ENCODE peak calls at places on chromosomes 11 and 22, in six cellular contexts. H, T, K, D, Z and C are unnamed samples.
A peak's percentile ranks its signal among the peaks of the same experiment; 100 is the strongest.

GRCh38 chr11:48031602-48032001 is 51.2 kb downstream of the PTPRJ start:
- DNase-seq in H (no peak), T (no peak), K (no peak), D (no peak), Z (no peak), C (no peak)

GRCh38 chr22:19062909-19063308 is 59.3 kb downstream of the DGCR2 start:
- DNase-seq in H (no peak), T (no peak), K (no peak), D (no peak), Z (no peak), C (no peak)

GRCh38 chr11:28086569-28086968 is 21.4 kb downstream of the KIF18A start:
- DNase-seq in H (no peak), T (no peak), K (peak; percentile 76), D (no peak), Z (peak; percentile 75), C (no peak)

GRCh38 chr11:106480581-106481185 is 403.2 kb downstream of the AASDHPPT start:
- DNase-seq in H (no peak), T (no peak), K (no peak), D (no peak), Z (peak; percentile 86), C (no peak)

GRCh38 chr11:77047007-77047927 is 13.1 kb downstream of the B3GNT6 start:
- DNase-seq in H (peak; percentile 87), T (peak; percentile 91), K (peak; percentile 90), D (peak; percentile 88), Z (peak; percentile 87), C (peak; percentile 92)

GRCh38 chr11:112024178-112024777 is 930 bp upstream of the DLAT start:
- DNase-seq in H (no peak), T (no peak), K (no peak), D (no peak), Z (no peak), C (no peak)

GRCh38 chr22:48535868-48536690 is 1291.6 kb downstream of the BRD1 start:
- DNase-seq in H (no peak), T (no peak), K (no peak), D (no peak), Z (peak; percentile 11), C (no peak)

GRCh38 chr11:9858822-9859221 is 194.9 kb downstream of the SWAP70 start:
- DNase-seq in H (peak; percentile 24), T (no peak), K (no peak), D (peak; percentile 56), Z (peak; percentile 32), C (no peak)

GRCh38 chr11:83521647-83522596 is 235.8 kb upstream of the CCDC90B start:
- DNase-seq in H (no peak), T (no peak), K (no peak), D (peak; percentile 70), Z (peak; percentile 7), C (peak; percentile 52)

GRCh38 chr22:25110846-25111578 is 88.6 kb upstream of the CRYBB3 start:
- DNase-seq in H (peak; percentile 77), T (peak; percentile 70), K (peak; percentile 93), D (peak; percentile 93), Z (peak; percentile 78), C (peak; percentile 86)

GRCh38 chr11:35515224-35515623 is 10.2 kb downstream of the PAMR1 start:
- DNase-seq in H (no peak), T (no peak), K (peak; percentile 94), D (no peak), Z (peak; percentile 89), C (no peak)

GRCh38 chr11:409008-409599 is 5.7 kb downstream of the SIGIRR start:
- DNase-seq in H (no peak), T (no peak), K (no peak), D (no peak), Z (no peak), C (no peak)

GRCh38 chr11:57427692-57428082 is 766 bp upstream of the SLC43A3 start:
- DNase-seq in H (no peak), T (peak; percentile 85), K (no peak), D (no peak), Z (peak; percentile 74), C (no peak)

GRCh38 chr11:1443737-1444136 is 42.8 kb downstream of the MOB2 start:
- DNase-seq in H (no peak), T (no peak), K (no peak), D (no peak), Z (no peak), C (no peak)

GRCh38 chr11:113952070-113952469 is 22.8 kb upstream of the HTR3A start:
- DNase-seq in H (no peak), T (no peak), K (no peak), D (no peak), Z (no peak), C (no peak)

GRCh38 chr11:64356498-64357411 is 2.2 kb upstream of the RPS6KA4 start:
- DNase-seq in H (peak; percentile 62), T (no peak), K (no peak), D (peak; percentile 97), Z (peak; percentile 22), C (peak; percentile 77)

GRCh38 chr11:110077866-110078325 is 15.3 kb upstream of the ZC3H12C start:
- DNase-seq in H (no peak), T (no peak), K (peak; percentile 82), D (no peak), Z (peak; percentile 71), C (no peak)

GRCh38 chr11:123176785-123177184 is 18.3 kb downstream of the CLMP start:
- DNase-seq in H (no peak), T (no peak), K (no peak), D (no peak), Z (no peak), C (no peak)

GRCh38 chr22:17167486-17167885 is 8.4 kb upstream of the HDHD5 start:
- DNase-seq in H (no peak), T (peak; percentile 74), K (no peak), D (no peak), Z (no peak), C (no peak)

GRCh38 chr11:77114089-77114463 is 11.4 kb downstream of the OMP start:
- DNase-seq in H (no peak), T (no peak), K (no peak), D (no peak), Z (no peak), C (no peak)

GRCh38 chr11:110908401-110909106 is 196.3 kb upstream of the ARHGAP20 start:
- DNase-seq in H (no peak), T (no peak), K (peak; percentile 90), D (no peak), Z (peak; percentile 97), C (no peak)

GRCh38 chr11:22263613-22264012 is 70.7 kb downstream of the ANO5 start:
- DNase-seq in H (no peak), T (no peak), K (no peak), D (no peak), Z (no peak), C (no peak)

GRCh38 chr11:30006876-30007275 is 10.0 kb downstream of the KCNA4 start:
- DNase-seq in H (no peak), T (no peak), K (no peak), D (no peak), Z (no peak), C (no peak)

GRCh38 chr11:18696638-18697225 is 1.8 kb upstream of the TMEM86A start:
- DNase-seq in H (no peak), T (no peak), K (peak; percentile 64), D (no peak), Z (peak; percentile 46), C (no peak)

GRCh38 chr11:84817998-84818397 is 809.1 kb downstream of the DLG2 start:
- DNase-seq in H (no peak), T (no peak), K (peak; percentile 90), D (no peak), Z (peak; percentile 51), C (no peak)

GRCh38 chr11:105911454-105911853 is 110.6 kb downstream of the MSANTD4 start:
- DNase-seq in H (no peak), T (no peak), K (no peak), D (no peak), Z (no peak), C (no peak)

GRCh38 chr11:64334764-64335741 is 5.0 kb upstream of the CCDC88B start:
- DNase-seq in H (peak; percentile 94), T (no peak), K (peak; percentile 99), D (peak; percentile 89), Z (peak; percentile 97), C (peak; percentile 94)

GRCh38 chr11:19812096-19812495 is 99.5 kb downstream of the NAV2 start:
- DNase-seq in H (no peak), T (no peak), K (no peak), D (no peak), Z (no peak), C (no peak)

GRCh38 chr22:35736166-35736565 is 18.5 kb downstream of the APOL5 start:
- DNase-seq in H (no peak), T (no peak), K (no peak), D (no peak), Z (no peak), C (no peak)

GRCh38 chr11:9208726-9209501 is 56.2 kb downstream of the DENND5A start:
- DNase-seq in H (no peak), T (no peak), K (peak; percentile 15), D (no peak), Z (peak; percentile 58), C (no peak)

GRCh38 chr11:17607572-17608570 is 60.8 kb downstream of the OTOG start:
- DNase-seq in H (no peak), T (no peak), K (no peak), D (no peak), Z (no peak), C (no peak)

GRCh38 chr22:50696799-50697561 is 24.4 kb downstream of the SHANK3 start:
- DNase-seq in H (no peak), T (no peak), K (peak; percentile 25), D (peak; percentile 80), Z (no peak), C (no peak)
- TF ChIP-seq CTCF in H (peak; percentile 85), T (peak; percentile 44), K (peak; percentile 72), D (peak; percentile 90), Z (peak; percentile 53), C (no peak)

GRCh38 chr11:66720223-66720898 is 8.7 kb downstream of the SPTBN2 start:
- DNase-seq in H (no peak), T (no peak), K (peak; percentile 82), D (peak; percentile 86), Z (peak; percentile 82), C (peak; percentile 72)
- H3K4me1 ChIP-seq in H (no peaks in the 10 kb centered on the region), T (no peaks in the 10 kb centered on the region), K (no peaks in the 10 kb centered on the region), D (peaks cover 2% of the 10 kb centered on the region), Z (no peaks in the 10 kb centered on the region), C (peaks cover 14% of the 10 kb centered on the region)

GRCh38 chr22:26975381-26975780 is 318.0 kb downstream of the MIAT start:
- DNase-seq in H (no peak), T (no peak), K (peak; percentile 47), D (no peak), Z (peak; percentile 59), C (no peak)
- H3K27me3 ChIP-seq in H (no peaks in the 10 kb centered on the region), T (no peaks in the 10 kb centered on the region), K (peaks cover 12% of the 10 kb centered on the region), D (peaks cover 31% of the 10 kb centered on the region), Z (no peaks in the 10 kb centered on the region), C (no peaks in the 10 kb centered on the region)

DNA sequence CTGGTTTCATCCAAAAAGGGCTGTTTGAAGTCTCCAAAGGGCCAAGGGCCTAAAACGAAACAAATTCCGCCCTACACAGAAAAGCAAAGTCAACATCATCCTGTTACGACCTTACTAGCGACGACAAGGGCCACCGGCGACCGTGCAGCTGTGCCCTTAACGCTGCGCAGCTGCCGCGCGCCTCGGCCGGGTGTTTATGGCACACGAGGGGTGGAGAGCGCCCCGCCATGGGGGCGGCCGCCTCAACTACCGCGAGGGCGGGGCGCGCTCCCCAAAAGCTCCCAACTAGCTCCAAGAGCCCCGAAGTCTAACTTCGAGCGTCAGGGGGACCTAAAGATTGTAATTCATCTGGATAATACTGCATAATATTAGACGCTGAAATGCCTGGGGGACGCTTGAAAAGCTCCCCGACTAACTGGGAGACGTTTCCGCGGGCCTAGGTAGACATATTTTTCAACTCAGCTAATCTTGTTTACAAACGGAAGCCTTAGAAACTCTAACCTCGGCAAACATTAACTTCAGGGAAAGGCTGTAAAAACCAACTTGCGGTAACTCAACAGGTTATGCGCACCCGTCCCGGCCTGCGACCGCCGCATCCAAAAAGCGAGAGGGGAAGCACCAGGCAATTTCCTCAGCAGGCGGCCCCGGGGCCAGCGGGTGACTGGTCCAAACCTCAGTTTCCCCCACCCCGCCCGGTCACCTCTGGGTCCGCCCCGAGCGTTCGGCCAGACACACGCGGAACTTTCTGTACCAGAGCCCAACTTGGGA is 688 bp downstream of the TMEM123 start:
- DNase-seq in H (no peak), T (peak; percentile 58), K (peak; percentile 54), D (peak; percentile 74), Z (peak; percentile 49), C (peak; percentile 87)
- TF ChIP-seq CTCF in H (peak; percentile 26), T (no peak), K (peak; percentile 40), D (peak; percentile 17), Z (no peak), C (peak; percentile 24)